ENCODE peak calls at places on chromosomes 11 and 22, in six cellular contexts. G, E, R, C, U and B are unnamed samples.

GRCh38 chr22:25795437-25795836 is 53.4 kb downstream of the MYO18B start:
- DNase-seq in G (no peak), E (no peak), R (no peak), C (no peak), U (no peak), B (no peak)

GRCh38 chr11:131486937-131487336 is 116.5 kb downstream of the NTM start:
- DNase-seq in G (no peak), E (no peak), R (no peak), C (no peak), U (no peak), B (no peak)

GRCh38 chr22:27386186-27386585 is 415.4 kb downstream of the MN1 start:
- DNase-seq in G (peak; percentile 94), E (no peak), R (no peak), C (no peak), U (no peak), B (no peak)

GRCh38 chr11:40387240-40387980 is 1072.0 kb downstream of the LRRC4C start:
- DNase-seq in G (no peak), E (no peak), R (no peak), C (no peak), U (no peak), B (no peak)

GRCh38 chr11:45182902-45183301 is 36.5 kb downstream of the PRDM11 start:
- DNase-seq in G (no peak), E (no peak), R (no peak), C (no peak), U (peak; percentile 54), B (no peak)

GRCh38 chr22:21942407-21942895 is 10.2 kb downstream of the PPM1F start:
- DNase-seq in G (peak; percentile 44), E (peak; percentile 89), R (no peak), C (peak; percentile 92), U (no peak), B (no peak)

GRCh38 chr11:121300972-121301699 is 8.6 kb downstream of the SC5D start:
- DNase-seq in G (no peak), E (no peak), R (no peak), C (no peak), U (no peak), B (no peak)

GRCh38 chr11:44535201-44535980 is 30.1 kb upstream of the CD82 start:
- DNase-seq in G (no peak), E (no peak), R (no peak), C (no peak), U (no peak), B (no peak)

GRCh38 chr22:38069372-38070249 is 12.4 kb downstream of the PICK1 start:
- DNase-seq in G (no peak), E (peak; percentile 83), R (no peak), C (no peak), U (peak; percentile 73), B (no peak)

GRCh38 chr11:119384332-119384731 is 2.8 kb upstream of the USP2 start:
- DNase-seq in G (no peak), E (no peak), R (no peak), C (no peak), U (no peak), B (no peak)

GRCh38 chr11:119388103-119388502 is 6.6 kb upstream of the USP2 start:
- DNase-seq in G (no peak), E (no peak), R (no peak), C (no peak), U (no peak), B (no peak)

GRCh38 chr11:119389611-119390254 is 8.2 kb upstream of the USP2 start:
- DNase-seq in G (no peak), E (no peak), R (no peak), C (no peak), U (peak; percentile 63), B (no peak)
- TF ChIP-seq CTCF in G (peak; percentile 40), E (peak; percentile 34), R (no peak), C (no peak), U (peak; percentile 56), B (peak; percentile 50)

GRCh38 chr11:93905384-93905783 is 55.0 kb upstream of the VSTM5 start:
- DNase-seq in G (peak; percentile 9), E (no peak), R (no peak), C (no peak), U (no peak), B (no peak)

GRCh38 chr11:93904711-93905110 is 54.3 kb upstream of the VSTM5 start:
- DNase-seq in G (no peak), E (no peak), R (no peak), C (no peak), U (no peak), B (no peak)

GRCh38 chr11:93906486-93906885 is 56.1 kb upstream of the VSTM5 start:
- DNase-seq in G (no peak), E (no peak), R (no peak), C (no peak), U (no peak), B (no peak)

GRCh38 chr11:93902921-93903320 is 52.5 kb upstream of the VSTM5 start:
- DNase-seq in G (peak; percentile 32), E (no peak), R (no peak), C (no peak), U (no peak), B (no peak)

GRCh38 chr11:93903989-93904388 is 53.6 kb upstream of the VSTM5 start:
- DNase-seq in G (no peak), E (no peak), R (no peak), C (no peak), U (peak; percentile 8), B (no peak)
- TF ChIP-seq CTCF in G (peak; percentile 69), E (no peak), R (no peak), C (no peak), U (peak; percentile 7), B (no peak)

DNA sequence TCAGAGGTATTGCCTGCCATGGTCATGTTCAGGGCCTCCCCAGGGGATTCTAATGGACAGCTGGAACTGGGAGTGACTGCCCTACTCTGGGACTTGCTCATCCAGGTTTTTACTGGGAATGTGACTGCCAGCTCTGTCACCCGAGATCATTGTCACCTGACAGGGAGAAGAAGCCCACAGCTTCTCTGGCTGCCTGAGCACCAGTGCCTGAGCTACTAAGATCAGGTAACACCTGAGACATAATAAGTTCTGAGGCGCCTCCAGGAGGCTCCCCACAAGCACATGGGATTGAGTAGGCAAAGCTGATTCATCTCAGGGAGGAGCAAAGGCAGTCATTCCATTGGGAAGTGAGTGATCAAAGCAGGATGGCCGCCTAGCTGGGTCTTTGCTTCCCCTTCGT is 84.2 kb upstream of the GALNT18 start:
- DNase-seq in G (peak; percentile 21), E (no peak), R (no peak), C (no peak), U (no peak), B (no peak)
- TF ChIP-seq CTCF in G (peak; percentile 22), E (no peak), R (no peak), C (no peak), U (no peak), B (no peak)

DNA sequence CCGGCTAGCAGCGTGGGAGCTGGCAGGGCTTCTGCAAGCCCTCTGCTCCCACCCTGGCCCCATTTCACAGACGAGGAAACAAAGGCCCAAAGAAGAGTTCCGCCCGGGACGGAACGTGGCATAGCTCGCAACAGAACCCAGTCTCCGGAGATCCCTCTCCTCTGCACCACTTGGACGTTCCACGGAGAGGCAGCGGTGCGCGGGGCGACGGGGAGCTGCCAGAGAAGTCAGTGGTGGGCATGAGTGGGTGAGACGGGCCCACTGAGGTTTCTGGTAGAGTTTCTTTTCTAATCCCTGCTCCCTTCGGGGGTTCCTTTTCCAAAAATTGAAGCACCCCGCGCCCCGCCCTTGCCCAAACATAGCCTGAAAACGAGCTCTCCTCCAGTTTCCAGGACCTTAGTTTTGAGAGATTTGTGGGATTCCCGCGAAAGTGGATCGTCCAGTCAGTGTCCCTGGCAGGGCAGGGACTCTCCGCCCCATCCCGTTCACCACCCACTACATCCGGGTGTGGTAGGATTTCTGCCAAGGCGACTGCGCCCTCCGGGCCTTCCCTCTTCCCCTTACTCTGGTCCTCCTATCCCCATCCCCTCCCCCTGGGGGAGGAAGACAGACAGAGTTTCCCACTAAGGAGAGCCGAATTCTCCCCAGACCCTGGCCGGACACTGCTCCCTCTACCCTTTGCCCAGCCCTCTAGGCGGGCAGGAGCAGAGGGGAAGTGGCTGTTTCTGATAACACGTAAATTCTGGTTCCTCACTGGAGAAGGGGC is 764 bp upstream of the NECTIN1 start:
- DNase-seq in G (no peak), E (peak; percentile 69), R (peak; percentile 71), C (peak; percentile 85), U (peak; percentile 59), B (no peak)
- TF ChIP-seq CTCF in G (no peak), E (peak; percentile 47), R (no peak), C (no peak), U (no peak), B (peak; percentile 61)

GRCh38 chr11:70048279-70049024 is 29.7 kb upstream of the ANO1 start:
- DNase-seq in G (no peak), E (no peak), R (no peak), C (no peak), U (peak; percentile 69), B (no peak)
- TF ChIP-seq CTCF in G (peak; percentile 82), E (peak; percentile 27), R (no peak), C (peak; percentile 10), U (peak; percentile 61), B (peak; percentile 58)